ENCODE peak calls at places on chromosomes 1 and 21, in five cellular contexts. U is uterus; X is CD8-positive, alpha-beta T cell; C is heart right ventricle; G is esophagus squamous epithelium. Z is an unnamed sample.

GRCh38 chr1:157166581-157166980 is 28.4 kb upstream of the ETV3 start:
- DNase-seq in X (no peak), U (no peak), C (no peak), G (no peak), Z (no peak)

GRCh38 chr1:17630048-17630830 is 90.7 kb downstream of the ARHGEF10L start:
- DNase-seq in C (peak; percentile 68), G (no peak), X (no peak), U (peak; percentile 48), Z (peak; percentile 63)

GRCh38 chr21:33374080-33374873 is 28.9 kb upstream of the IFNGR2 start:
- DNase-seq in G (no peak), C (peak; percentile 66), X (peak; percentile 70), U (no peak), Z (peak; percentile 66)

GRCh38 chr1:24745711-24746582 is 700 bp downstream of the CLIC4 start:
- DNase-seq in X (peak; percentile 50), U (peak; percentile 71), C (peak; percentile 58), G (no peak), Z (peak; percentile 84)

GRCh38 chr1:94892604-94893280 is 34.2 kb downstream of the CNN3 start:
- DNase-seq in X (no peak), U (no peak), G (no peak), C (no peak), Z (peak; percentile 42)

GRCh38 chr1:206705187-206705586 is 20.5 kb downstream of the MAPKAPK2 start:
- DNase-seq in U (no peak), X (no peak), C (no peak), G (no peak), Z (peak; percentile 74)

GRCh38 chr1:113976609-113977278 is 2.5 kb upstream of the OLFML3 start:
- DNase-seq in U (no peak), C (peak; percentile 19), G (no peak), X (no peak), Z (peak; percentile 48)

GRCh38 chr1:160021376-160022074 is 10.3 kb downstream of the PIGM start:
- DNase-seq in X (no peak), C (no peak), G (no peak), U (no peak), Z (no peak)

GRCh38 chr1:229155472-229155871 is 115.4 kb upstream of the RAB4A start:
- DNase-seq in G (no peak), C (peak; percentile 41), X (peak; percentile 55), U (no peak), Z (no peak)

GRCh38 chr1:182784556-182785171 is 4.9 kb upstream of the NPL start:
- DNase-seq in U (no peak), X (no peak), G (no peak), C (peak; percentile 30), Z (peak; percentile 58)

GRCh38 chr1:55640708-55641473 is 425.7 kb upstream of the USP24 start:
- DNase-seq in X (peak; percentile 51), G (no peak), C (peak; percentile 69), U (peak; percentile 60), Z (peak; percentile 57)

GRCh38 chr21:31293986-31294385 is 50.1 kb downstream of the TIAM1 start:
- DNase-seq in C (no peak), X (no peak), U (peak; percentile 21), G (no peak), Z (peak; percentile 67)

GRCh38 chr1:78126506-78126905 is 80.7 kb downstream of the GIPC2 start:
- DNase-seq in G (no peak), U (no peak), X (no peak), C (no peak), Z (no peak)

GRCh38 chr1:212238552-212238951 is 46.7 kb upstream of the PPP2R5A start:
- DNase-seq in G (no peak), X (no peak), C (peak; percentile 18), U (peak; percentile 17), Z (no peak)

GRCh38 chr1:193058529-193059281 is 455 bp downstream of the UCHL5 start:
- DNase-seq in C (peak; percentile 11), G (no peak), X (peak; percentile 59), U (peak; percentile 25), Z (peak; percentile 65)

GRCh38 chr1:88998716-88999115 is 6.3 kb upstream of the KYAT3 start:
- DNase-seq in X (no peak), U (no peak), C (peak; percentile 30), G (no peak), Z (peak; percentile 78)

GRCh38 chr1:93619507-93620168 is 62.0 kb downstream of the BCAR3 start:
- DNase-seq in U (no peak), G (no peak), C (no peak), X (no peak), Z (no peak)

GRCh38 chr1:110336300-110337039 is 2.7 kb upstream of the RBM15 start:
- DNase-seq in G (no peak), X (no peak), U (no peak), C (peak; percentile 23), Z (peak; percentile 52)

GRCh38 chr1:56137829-56138505 is 441.4 kb downstream of the PLPP3 start:
- DNase-seq in U (no peak), X (no peak), C (no peak), G (no peak), Z (peak; percentile 50)

GRCh38 chr1:38875811-38876210 is 2.7 kb upstream of the MYCBP start:
- DNase-seq in C (no peak), U (no peak), X (no peak), G (no peak), Z (no peak)

GRCh38 chr1:38872401-38873026 is 634 bp downstream of the MYCBP start:
- DNase-seq in U (no peak), X (no peak), C (no peak), G (no peak), Z (peak; percentile 37)

GRCh38 chr1:38870996-38871395 is 2.2 kb downstream of the MYCBP start:
- DNase-seq in C (no peak), G (no peak), U (no peak), X (no peak), Z (no peak)

GRCh38 chr1:38873027-38873969 is at the start of gene MYCBP:
- DNase-seq in G (peak; percentile 82), C (peak; percentile 95), U (peak; percentile 97), X (peak; percentile 98), Z (peak; percentile 95)
- TF ChIP-seq CTCF in G (peak; percentile 48), C (peak; percentile 24), U (peak; percentile 49), X (no peak), Z (peak; percentile 2)

DNA sequence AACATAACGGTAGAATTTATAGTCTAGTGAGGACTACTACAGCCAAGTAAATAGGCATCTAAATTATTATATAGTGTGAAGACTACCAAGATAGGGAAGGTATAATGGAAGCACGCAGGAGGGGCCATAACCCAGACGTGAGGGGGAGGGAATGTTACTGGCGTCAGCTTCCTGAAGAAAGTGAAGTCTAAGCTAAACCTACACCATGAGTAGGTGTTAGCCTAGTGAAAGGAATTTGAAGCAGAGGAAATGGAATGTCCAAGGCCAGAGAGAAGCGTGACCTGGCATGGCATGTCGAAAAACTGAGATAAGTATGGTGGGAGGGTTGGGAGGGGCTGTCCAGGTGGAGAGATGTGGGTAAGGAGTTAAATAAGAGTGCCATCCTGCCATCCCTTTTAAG is 140.5 kb downstream of the SLC44A5 start:
- DNase-seq in X (no peak), C (no peak), U (no peak), G (no peak), Z (no peak)
- H3K4me3 ChIP-seq in X (no peak overlapping the region), C (no peak overlapping the region), U (no peak overlapping the region), G (no peak overlapping the region), Z (no peak overlapping the region)

GRCh38 chr1:28501925-28502324 is 3.9 kb upstream of the RCC1 start:
- DNase-seq in X (no peak), U (no peak), C (no peak), G (no peak), Z (no peak)
- TF ChIP-seq CTCF in X (no peak), U (no peak), C (no peak), G (no peak), Z (no peak)

GRCh38 chr1:201944002-201944401 is 2.3 kb downstream of the LMOD1 start:
- DNase-seq in G (no peak), U (no peak), C (no peak), X (no peak), Z (no peak)
- H3K4me3 ChIP-seq in G (peak overlapping the region; percentile 49), U (peak overlapping the region; percentile 63), C (peak overlapping the region; percentile 37), X (no peak overlapping the region), Z (peak overlapping the region; percentile 79)

GRCh38 chr1:155899683-155900082 is 11.5 kb downstream of the RIT1 start:
- DNase-seq in C (no peak), G (no peak), U (no peak), X (no peak), Z (no peak)
- TF ChIP-seq CTCF in C (no peak), G (no peak), U (no peak), X (no peak), Z (no peak)

GRCh38 chr1:231162970-231163830 is 1.3 kb downstream of the TRIM67 start:
- DNase-seq in X (no peak), G (no peak), U (no peak), C (no peak), Z (no peak)
- H3K4me3 ChIP-seq in X (no peak overlapping the region), G (no peak overlapping the region), U (no peak overlapping the region), C (peak overlapping the region; percentile 37), Z (no peak overlapping the region)

GRCh38 chr1:29420196-29420595 is 183.9 kb downstream of the PTPRU start:
- DNase-seq in G (no peak), U (no peak), X (no peak), C (no peak), Z (no peak)

GRCh38 chr1:29425656-29426055 is 189.3 kb downstream of the PTPRU start:
- DNase-seq in C (no peak), U (no peak), X (no peak), G (no peak), Z (no peak)

GRCh38 chr1:29428216-29428615 is 191.9 kb downstream of the PTPRU start:
- DNase-seq in U (no peak), X (no peak), C (no peak), G (no peak), Z (no peak)

GRCh38 chr1:29426701-29427279 is 190.5 kb downstream of the PTPRU start:
- DNase-seq in C (no peak), X (no peak), G (no peak), U (no peak), Z (no peak)

DNA sequence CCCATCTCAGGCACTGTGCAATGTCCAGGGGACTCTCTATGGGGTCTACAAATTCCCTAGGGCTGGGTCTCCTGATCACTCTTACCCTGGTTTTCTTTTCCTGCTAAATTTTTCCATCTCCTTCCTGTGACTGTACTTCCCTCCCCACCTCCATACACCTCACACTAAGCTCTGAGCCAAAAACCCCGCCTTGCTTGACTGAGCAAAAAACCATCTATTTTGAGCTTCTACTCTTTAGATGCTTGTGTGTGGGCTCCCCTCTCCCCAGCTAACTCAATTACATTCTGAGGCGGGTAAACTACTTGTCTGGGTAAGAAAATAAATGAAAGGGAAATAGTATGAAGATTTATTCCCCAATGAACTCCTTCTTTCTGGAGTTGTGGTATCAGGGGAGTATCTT is 187.9 kb downstream of the PTPRU start:
- DNase-seq in C (no peak), X (no peak), G (no peak), U (no peak), Z (no peak)
- TF ChIP-seq CTCF in C (no peak), X (no peak), G (no peak), U (no peak), Z (no peak)

GRCh38 chr1:44170281-44170823 is 28.9 kb upstream of the KLF18 start:
- DNase-seq in C (no peak), X (no peak), U (no peak), G (no peak), Z (peak; percentile 37)

GRCh38 chr1:44168520-44169098 is 27.2 kb upstream of the KLF18 start:
- DNase-seq in C (no peak), X (no peak), G (no peak), U (no peak), Z (no peak)
- H3K4me3 ChIP-seq in C (no peak overlapping the region), X (no peak overlapping the region), G (no peak overlapping the region), U (no peak overlapping the region), Z (no peak overlapping the region)

Z was measured in fibroblast of villous mesenchyme.